ENCODE peak calls at places on chromosomes 3 and 15, in nine cellular contexts. T, O, N, U, Z, K, V, D and G are unnamed samples.

GRCh38 chr15:52567886-52568568 is 803 bp downstream of the ARPP19 start:
- DNase-seq in Z (no peak), O (no peak), V (no peak), N (no peak), D (no peak), K (peak; percentile 35), T (no peak), U (no peak), G (no peak)

GRCh38 chr15:34855893-34856292 is 60.5 kb upstream of the ACTC1 start:
- DNase-seq in O (no peak), U (no peak), T (no peak), V (no peak), D (no peak), N (no peak), Z (peak; percentile 38), K (no peak), G (no peak)

GRCh38 chr3:192831801-192832347 is 85.8 kb downstream of the MB21D2 start:
- DNase-seq in Z (no peak), U (no peak), D (no peak), V (no peak), N (no peak), O (no peak), K (no peak), T (no peak), G (no peak)

GRCh38 chr3:188397766-188398705 is 244.1 kb downstream of the LPP start:
- DNase-seq in T (no peak), N (no peak), V (no peak), U (no peak), Z (no peak), D (no peak), K (no peak), O (no peak), G (no peak)

GRCh38 chr15:62618432-62618831 is 424.1 kb upstream of the TPM1 start:
- DNase-seq in K (no peak), N (no peak), Z (peak; percentile 79), U (no peak), V (no peak), T (no peak), O (peak; percentile 68), D (no peak), G (no peak)

GRCh38 chr3:71156062-71156665 is 427.4 kb downstream of the FOXP1 start:
- DNase-seq in U (no peak), K (no peak), V (no peak), D (no peak), N (no peak), O (no peak), Z (no peak), T (no peak), G (no peak)

GRCh38 chr3:5423523-5423922 is 236.0 kb downstream of the EDEM1 start:
- DNase-seq in N (no peak), K (no peak), O (no peak), D (no peak), Z (no peak), V (no peak), U (no peak), T (no peak), G (no peak)

GRCh38 chr3:151770941-151771340 is 37.2 kb downstream of the AADACL2 start:
- DNase-seq in N (no peak), U (no peak), O (no peak), D (no peak), K (peak; percentile 21), T (no peak), Z (peak; percentile 57), V (no peak), G (no peak)

GRCh38 chr15:64808785-64809453 is 16.5 kb downstream of the PIF1 start:
- DNase-seq in Z (no peak), N (no peak), D (no peak), U (no peak), V (no peak), O (no peak), T (no peak), K (no peak), G (no peak)

GRCh38 chr3:55060921-55061555 is 133.2 kb upstream of the LRTM1 start:
- DNase-seq in U (no peak), V (no peak), D (no peak), N (no peak), K (peak; percentile 3), O (no peak), T (no peak), Z (no peak), G (no peak)

GRCh38 chr3:50211930-50212329 is 6.9 kb downstream of the SLC38A3 start:
- DNase-seq in Z (no peak), N (no peak), O (no peak), K (no peak), V (no peak), U (no peak), T (no peak), D (no peak), G (no peak)

GRCh38 chr15:85750807-85751730 is 43.7 kb downstream of the KLHL25 start:
- DNase-seq in N (no peak), U (no peak), T (no peak), D (peak; percentile 85), O (no peak), Z (no peak), K (no peak), V (peak; percentile 28), G (no peak)

GRCh38 chr3:11624161-11624560 is 19.6 kb downstream of the VGLL4 start:
- DNase-seq in U (peak; percentile 27), N (peak; percentile 34), K (no peak), T (no peak), O (no peak), V (no peak), D (no peak), Z (no peak), G (no peak)

GRCh38 chr3:172467170-172467824 is 19.0 kb upstream of the GHSR start:
- DNase-seq in K (no peak), O (peak; percentile 43), Z (peak; percentile 31), V (no peak), U (no peak), N (no peak), D (no peak), T (no peak), G (no peak)

GRCh38 chr15:32908135-32908801 is 190.5 kb downstream of the GREM1 start:
- DNase-seq in V (no peak), N (no peak), Z (peak; percentile 66), U (no peak), K (no peak), O (peak; percentile 24), T (peak; percentile 29), D (no peak), G (peak; percentile 56)

GRCh38 chr3:182738583-182739514 is 54.5 kb upstream of the ATP11B start:
- DNase-seq in V (no peak), Z (no peak), N (no peak), T (no peak), U (no peak), D (no peak), K (no peak), O (no peak), G (no peak)

GRCh38 chr3:46138571-46138970 is 69.5 kb downstream of the CCR1 start:
- DNase-seq in K (no peak), V (no peak), Z (no peak), O (no peak), U (no peak), D (no peak), T (no peak), N (no peak), G (no peak)

GRCh38 chr15:66251790-66252355 is 1.7 kb downstream of the MEGF11 start:
- DNase-seq in U (no peak), N (no peak), D (no peak), Z (no peak), K (peak; percentile 68), V (no peak), O (no peak), T (no peak), G (no peak)

GRCh38 chr3:184737063-184737462 is 25.2 kb upstream of the MAGEF1 start:
- DNase-seq in U (no peak), N (no peak), K (no peak), T (no peak), D (peak; percentile 80), V (peak; percentile 44), Z (no peak), O (no peak), G (no peak)

GRCh38 chr3:147367676-147368075 is 38.7 kb downstream of the ZIC4 start:
- DNase-seq in V (no peak), N (no peak), K (no peak), Z (no peak), D (no peak), T (no peak), U (no peak), O (no peak), G (no peak)

GRCh38 chr15:66253643-66254363 is at the start of gene MEGF11:
- DNase-seq in U (no peak), N (no peak), Z (peak; percentile 30), T (no peak), V (no peak), O (no peak), D (no peak), K (peak; percentile 76), G (no peak)